ENCODE peak calls at places on chromosomes 1 and 21, in six cellular contexts. One of them, this sample, is unnamed.

GRCh38 chr1:26034504-26035202 is 11.3 kb downstream of the SLC30A2 start:
- DNase-seq in adrenal gland: no peak
- DNase-seq in HFF-Myc: no peak
- DNase-seq in GM12892: no peak
- DNase-seq in Caki2: no peak
- DNase-seq in astrocyte of the spinal cord: no peak
- DNase-seq in this sample: no peak

GRCh38 chr1:15736035-15736665 is at the start of gene SLC25A34:
- DNase-seq in HFF-Myc: no peak
- DNase-seq in astrocyte of the spinal cord: no peak
- DNase-seq in Caki2: peak
- DNase-seq in adrenal gland: peak
- DNase-seq in GM12892: no peak
- DNase-seq in this sample: no peak

GRCh38 chr1:245031041-245031440 is 123.7 kb upstream of the KIF26B start:
- DNase-seq in astrocyte of the spinal cord: no peak
- DNase-seq in GM12892: no peak
- DNase-seq in Caki2: no peak
- DNase-seq in adrenal gland: no peak
- DNase-seq in HFF-Myc: no peak
- DNase-seq in this sample: no peak

GRCh38 chr1:6083801-6084467 is 38.2 kb downstream of the KCNAB2 start:
- DNase-seq in HFF-Myc: no peak
- DNase-seq in astrocyte of the spinal cord: no peak
- DNase-seq in Caki2: no peak
- DNase-seq in GM12892: no peak
- DNase-seq in adrenal gland: no peak
- DNase-seq in this sample: no peak

GRCh38 chr1:76867342-76868130 is at the start of gene ST6GALNAC5:
- DNase-seq in GM12892: no peak
- DNase-seq in Caki2: no peak
- DNase-seq in adrenal gland: peak
- DNase-seq in astrocyte of the spinal cord: peak
- DNase-seq in HFF-Myc: no peak
- DNase-seq in this sample: peak

GRCh38 chr1:108815566-108815965 is 41.3 kb downstream of the AKNAD1 start:
- DNase-seq in GM12892: no peak
- DNase-seq in Caki2: no peak
- DNase-seq in adrenal gland: no peak
- DNase-seq in HFF-Myc: no peak
- DNase-seq in astrocyte of the spinal cord: peak
- DNase-seq in this sample: no peak

GRCh38 chr1:243267346-243268283 is 11.8 kb downstream of the SDCCAG8 start:
- DNase-seq in Caki2: no peak
- DNase-seq in GM12892: no peak
- DNase-seq in adrenal gland: no peak
- DNase-seq in HFF-Myc: no peak
- DNase-seq in astrocyte of the spinal cord: no peak
- DNase-seq in this sample: no peak

GRCh38 chr1:79161077-79161476 is 154.5 kb upstream of the ADGRL4 start:
- DNase-seq in GM12892: no peak
- DNase-seq in adrenal gland: no peak
- DNase-seq in Caki2: no peak
- DNase-seq in astrocyte of the spinal cord: peak
- DNase-seq in HFF-Myc: peak
- DNase-seq in this sample: no peak

GRCh38 chr1:21532992-21533534 is 23.8 kb downstream of the ALPL start:
- DNase-seq in GM12892: no peak
- DNase-seq in Caki2: no peak
- DNase-seq in HFF-Myc: no peak
- DNase-seq in adrenal gland: no peak
- DNase-seq in astrocyte of the spinal cord: no peak
- DNase-seq in this sample: no peak

GRCh38 chr1:89130716-89131115 is 4.8 kb upstream of the GBP2 start:
- DNase-seq in adrenal gland: no peak
- DNase-seq in HFF-Myc: no peak
- DNase-seq in Caki2: no peak
- DNase-seq in GM12892: no peak
- DNase-seq in astrocyte of the spinal cord: no peak
- DNase-seq in this sample: no peak

GRCh38 chr1:215292906-215293305 is 210.4 kb downstream of the KCNK2 start:
- DNase-seq in adrenal gland: no peak
- DNase-seq in Caki2: no peak
- DNase-seq in GM12892: no peak
- DNase-seq in astrocyte of the spinal cord: no peak
- DNase-seq in HFF-Myc: no peak
- DNase-seq in this sample: no peak

GRCh38 chr21:33875026-33875695 is 40.4 kb downstream of the ATP5PO start:
- DNase-seq in HFF-Myc: no peak
- DNase-seq in Caki2: no peak
- DNase-seq in GM12892: no peak
- DNase-seq in adrenal gland: no peak
- DNase-seq in astrocyte of the spinal cord: no peak
- DNase-seq in this sample: no peak

GRCh38 chr1:223730471-223730870 is 18.1 kb downstream of the CAPN2 start:
- DNase-seq in astrocyte of the spinal cord: no peak
- DNase-seq in Caki2: no peak
- DNase-seq in GM12892: no peak
- DNase-seq in HFF-Myc: no peak
- DNase-seq in adrenal gland: no peak
- DNase-seq in this sample: no peak

GRCh38 chr1:181103404-181103803 is 14.9 kb downstream of the IER5 start:
- DNase-seq in HFF-Myc: no peak
- DNase-seq in adrenal gland: no peak
- DNase-seq in GM12892: no peak
- DNase-seq in astrocyte of the spinal cord: no peak
- DNase-seq in Caki2: no peak
- DNase-seq in this sample: no peak

GRCh38 chr1:209109001-209109785 is 474.3 kb upstream of the CAMK1G start:
- DNase-seq in HFF-Myc: no peak
- DNase-seq in GM12892: no peak
- DNase-seq in adrenal gland: no peak
- DNase-seq in astrocyte of the spinal cord: no peak
- DNase-seq in Caki2: no peak
- DNase-seq in this sample: no peak

GRCh38 chr1:56133517-56134472 is 445.6 kb downstream of the PLPP3 start:
- DNase-seq in GM12892: no peak
- DNase-seq in HFF-Myc: no peak
- DNase-seq in adrenal gland: no peak
- DNase-seq in astrocyte of the spinal cord: no peak
- DNase-seq in Caki2: peak
- DNase-seq in this sample: no peak

GRCh38 chr21:36126621-36127110 is 8.2 kb upstream of the CBR3 start:
- DNase-seq in HFF-Myc: no peak
- DNase-seq in astrocyte of the spinal cord: no peak
- DNase-seq in GM12892: no peak
- DNase-seq in Caki2: no peak
- DNase-seq in adrenal gland: no peak
- DNase-seq in this sample: no peak

GRCh38 chr1:164950453-164951052 is 391.6 kb downstream of the PBX1 start:
- DNase-seq in GM12892: no peak
- DNase-seq in HFF-Myc: no peak
- DNase-seq in adrenal gland: no peak
- DNase-seq in Caki2: no peak
- DNase-seq in astrocyte of the spinal cord: no peak
- DNase-seq in this sample: no peak

GRCh38 chr1:161864577-161864976 is 98.5 kb downstream of the ATF6 start:
- DNase-seq in GM12892: no peak
- DNase-seq in HFF-Myc: no peak
- DNase-seq in adrenal gland: no peak
- DNase-seq in astrocyte of the spinal cord: peak
- DNase-seq in Caki2: peak
- DNase-seq in this sample: no peak